ENCODE peak calls at places on chromosomes 5 and 9, in five cellular contexts. One of them, this sample, is unnamed. For H3K4me1, the result is how much of the 10 kb centered on the place peaks cover.

GRCh38 chr5:80254767-80255424 is 952 bp downstream of the SERINC5 start:
- DNase-seq in esophagus muscularis mucosa: no peak
- DNase-seq in kidney: no peak
- DNase-seq in pancreas: no peak
- DNase-seq in astrocyte: peak
- DNase-seq in this sample: no peak

GRCh38 chr9:13139641-13140171 is 139.8 kb downstream of the MPDZ start:
- DNase-seq in astrocyte: peak
- DNase-seq in esophagus muscularis mucosa: no peak
- DNase-seq in kidney: no peak
- DNase-seq in pancreas: no peak
- DNase-seq in this sample: no peak

GRCh38 chr5:40383719-40384651 is 295.7 kb upstream of the PTGER4 start:
- DNase-seq in astrocyte: peak
- DNase-seq in kidney: no peak
- DNase-seq in pancreas: no peak
- DNase-seq in esophagus muscularis mucosa: no peak
- DNase-seq in this sample: no peak

GRCh38 chr5:74798977-74799911 is 32.2 kb downstream of the NSA2 start:
- DNase-seq in astrocyte: peak
- DNase-seq in kidney: no peak
- DNase-seq in esophagus muscularis mucosa: no peak
- DNase-seq in pancreas: no peak
- DNase-seq in this sample: no peak

GRCh38 chr9:80994892-80995291 is 694.5 kb downstream of the TLE1 start:
- DNase-seq in pancreas: no peak
- DNase-seq in kidney: no peak
- DNase-seq in astrocyte: peak
- DNase-seq in esophagus muscularis mucosa: no peak
- DNase-seq in this sample: no peak

GRCh38 chr5:4661851-4662250 is 478.3 kb upstream of the ADAMTS16 start:
- DNase-seq in astrocyte: peak
- DNase-seq in kidney: no peak
- DNase-seq in pancreas: no peak
- DNase-seq in esophagus muscularis mucosa: peak
- DNase-seq in this sample: no peak

GRCh38 chr5:78504726-78505431 is 143.7 kb downstream of the LHFPL2 start:
- DNase-seq in astrocyte: peak
- DNase-seq in kidney: peak
- DNase-seq in pancreas: peak
- DNase-seq in esophagus muscularis mucosa: peak
- DNase-seq in this sample: peak

GRCh38 chr9:118558026-118558425 is 811.2 kb downstream of the BRINP1 start:
- DNase-seq in astrocyte: no peak
- DNase-seq in pancreas: no peak
- DNase-seq in esophagus muscularis mucosa: no peak
- DNase-seq in kidney: no peak
- DNase-seq in this sample: no peak

GRCh38 chr5:142824391-142824790 is 54.2 kb downstream of the ARHGAP26 start:
- DNase-seq in kidney: no peak
- DNase-seq in astrocyte: no peak
- DNase-seq in pancreas: no peak
- DNase-seq in esophagus muscularis mucosa: no peak
- DNase-seq in this sample: no peak

GRCh38 chr5:86837610-86838009 is 219.9 kb downstream of the COX7C start:
- DNase-seq in esophagus muscularis mucosa: no peak
- DNase-seq in pancreas: no peak
- DNase-seq in astrocyte: peak
- DNase-seq in kidney: no peak
- DNase-seq in this sample: no peak

GRCh38 chr9:3331801-3332200 is 194.0 kb downstream of the RFX3 start:
- DNase-seq in esophagus muscularis mucosa: no peak
- DNase-seq in kidney: no peak
- DNase-seq in pancreas: no peak
- DNase-seq in astrocyte: no peak
- DNase-seq in this sample: no peak
- TF ChIP-seq CTCF in esophagus muscularis mucosa: no peak
- TF ChIP-seq CTCF in kidney: no peak
- TF ChIP-seq CTCF in pancreas: no peak
- TF ChIP-seq CTCF in astrocyte: no peak
- TF ChIP-seq CTCF in this sample: no peak

GRCh38 chr9:134439368-134439784 is 113.1 kb downstream of the RXRA start:
- DNase-seq in esophagus muscularis mucosa: no peak
- DNase-seq in pancreas: no peak
- DNase-seq in astrocyte: no peak
- DNase-seq in kidney: no peak
- DNase-seq in this sample: no peak

GRCh38 chr9:134437417-134438203 is 111.4 kb downstream of the RXRA start:
- DNase-seq in esophagus muscularis mucosa: no peak
- DNase-seq in kidney: no peak
- DNase-seq in astrocyte: no peak
- DNase-seq in pancreas: no peak
- DNase-seq in this sample: no peak

GRCh38 chr9:134436926-134437325 is 110.7 kb downstream of the RXRA start:
- DNase-seq in esophagus muscularis mucosa: no peak
- DNase-seq in kidney: no peak
- DNase-seq in pancreas: no peak
- DNase-seq in astrocyte: no peak
- DNase-seq in this sample: no peak

GRCh38 chr9:134436356-134436717 is 110.1 kb downstream of the RXRA start:
- DNase-seq in astrocyte: no peak
- DNase-seq in kidney: no peak
- DNase-seq in pancreas: no peak
- DNase-seq in esophagus muscularis mucosa: no peak
- DNase-seq in this sample: no peak

DNA sequence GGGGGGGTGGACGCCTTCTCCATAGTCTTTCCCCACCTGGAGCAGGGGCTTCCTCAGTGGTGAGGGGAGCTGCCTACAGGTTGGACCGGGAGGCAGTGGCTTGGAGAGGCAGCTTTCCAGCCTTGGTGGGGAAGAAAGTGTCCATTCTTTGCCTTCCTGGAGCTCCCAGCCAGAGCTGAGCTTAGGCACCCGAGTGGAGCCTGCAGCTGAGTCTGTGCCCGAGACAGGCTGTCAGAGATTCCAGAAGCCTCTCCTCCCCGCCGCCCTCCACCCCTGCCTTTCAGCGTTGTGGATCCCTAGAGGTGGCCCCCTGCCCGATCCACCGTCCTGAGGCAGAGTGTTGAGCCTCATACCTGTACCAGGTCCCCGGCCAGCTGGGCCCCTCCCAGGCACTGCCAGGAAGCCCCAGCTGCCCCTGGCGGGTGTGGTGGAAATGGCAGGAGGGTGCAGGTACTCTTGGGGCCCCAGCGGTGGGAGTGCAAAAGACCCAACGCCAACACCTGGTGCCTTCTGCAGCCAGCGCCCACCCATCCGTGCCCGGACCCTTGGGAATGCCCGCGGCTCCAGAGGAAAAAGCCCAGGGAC is 112.0 kb downstream of the RXRA start:
- DNase-seq in esophagus muscularis mucosa: no peak
- DNase-seq in pancreas: no peak
- DNase-seq in kidney: no peak
- DNase-seq in astrocyte: no peak
- DNase-seq in this sample: no peak
- H3K4me1 ChIP-seq in esophagus muscularis mucosa: half or more
- H3K4me1 ChIP-seq in pancreas: under half
- H3K4me1 ChIP-seq in kidney: under half
- H3K4me1 ChIP-seq in astrocyte: under half
- H3K4me1 ChIP-seq in this sample: under half

DNA sequence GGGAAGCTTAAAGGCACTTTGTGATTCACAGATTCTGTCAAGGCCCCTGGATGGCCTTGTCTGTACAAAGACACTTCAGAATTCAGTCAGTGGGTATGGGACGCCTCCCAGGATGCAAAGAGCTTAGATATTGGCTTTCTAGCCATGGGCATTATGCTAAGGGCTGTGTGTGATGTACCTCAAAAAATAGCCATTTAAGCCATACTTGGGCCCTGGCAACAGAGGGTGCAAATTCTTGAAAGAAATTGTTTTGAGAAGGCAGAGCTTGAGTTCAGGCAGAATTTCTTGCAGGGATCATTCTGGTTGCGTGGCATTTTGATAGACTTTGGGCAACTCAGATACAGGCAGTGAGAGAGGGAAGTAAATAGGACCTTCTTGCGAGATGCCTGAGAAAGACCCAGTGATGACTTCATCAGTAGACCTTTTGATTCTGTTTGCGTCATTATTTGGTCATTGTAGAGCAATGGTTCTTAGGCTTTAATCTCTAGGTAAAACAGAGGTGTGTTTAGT is 3.9 kb downstream of the CYFIP2 start:
- DNase-seq in pancreas: no peak
- DNase-seq in astrocyte: no peak
- DNase-seq in kidney: no peak
- DNase-seq in esophagus muscularis mucosa: no peak
- DNase-seq in this sample: no peak
- H3K4me3 ChIP-seq in pancreas: no peak
- H3K4me3 ChIP-seq in astrocyte: no peak
- H3K4me3 ChIP-seq in kidney: no peak
- H3K4me3 ChIP-seq in esophagus muscularis mucosa: no peak
- H3K4me3 ChIP-seq in this sample: no peak

GRCh38 chr9:5874048-5874447 is 16.6 kb upstream of the MLANA start:
- DNase-seq in kidney: no peak
- DNase-seq in esophagus muscularis mucosa: no peak
- DNase-seq in astrocyte: no peak
- DNase-seq in pancreas: no peak
- DNase-seq in this sample: no peak

GRCh38 chr9:5873439-5873838 is 17.2 kb upstream of the MLANA start:
- DNase-seq in esophagus muscularis mucosa: no peak
- DNase-seq in kidney: no peak
- DNase-seq in astrocyte: no peak
- DNase-seq in pancreas: no peak
- DNase-seq in this sample: no peak

GRCh38 chr9:5876026-5876425 is 14.7 kb upstream of the MLANA start:
- DNase-seq in kidney: no peak
- DNase-seq in esophagus muscularis mucosa: no peak
- DNase-seq in astrocyte: no peak
- DNase-seq in pancreas: no peak
- DNase-seq in this sample: no peak

GRCh38 chr9:5879419-5880181 is 11.1 kb upstream of the MLANA start:
- DNase-seq in kidney: no peak
- DNase-seq in astrocyte: peak
- DNase-seq in esophagus muscularis mucosa: no peak
- DNase-seq in pancreas: no peak
- DNase-seq in this sample: no peak

DNA sequence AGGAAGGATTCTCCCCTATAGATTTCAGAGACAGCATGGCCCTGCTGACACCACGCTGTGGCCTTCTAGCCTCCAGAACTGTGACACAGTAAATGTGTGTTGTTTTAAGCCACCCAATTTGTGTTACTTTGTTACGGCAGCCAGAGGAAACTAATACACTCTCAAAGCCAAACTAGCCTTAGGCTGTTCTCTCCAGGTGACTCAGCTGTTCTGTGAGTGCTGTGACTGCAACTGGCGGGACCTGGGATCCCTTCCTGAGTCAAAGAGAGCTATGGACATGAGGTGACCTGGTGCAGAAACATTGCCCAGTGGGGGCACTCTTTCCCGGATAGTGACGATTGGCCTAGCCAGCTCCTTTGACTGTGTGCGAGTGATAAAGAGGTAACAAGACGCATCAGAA is 14.0 kb upstream of the MLANA start:
- DNase-seq in kidney: no peak
- DNase-seq in pancreas: no peak
- DNase-seq in esophagus muscularis mucosa: no peak
- DNase-seq in astrocyte: no peak
- DNase-seq in this sample: no peak
- TF ChIP-seq CTCF in kidney: no peak
- TF ChIP-seq CTCF in pancreas: no peak
- TF ChIP-seq CTCF in esophagus muscularis mucosa: no peak
- TF ChIP-seq CTCF in astrocyte: no peak
- TF ChIP-seq CTCF in this sample: no peak

GRCh38 chr9:134371731-134372130 is 45.5 kb downstream of the RXRA start:
- DNase-seq in pancreas: peak
- DNase-seq in kidney: no peak
- DNase-seq in esophagus muscularis mucosa: no peak
- DNase-seq in astrocyte: no peak
- DNase-seq in this sample: no peak

GRCh38 chr9:134374301-134375010 is 48.2 kb downstream of the RXRA start:
- DNase-seq in pancreas: no peak
- DNase-seq in astrocyte: no peak
- DNase-seq in kidney: no peak
- DNase-seq in esophagus muscularis mucosa: no peak
- DNase-seq in this sample: no peak

GRCh38 chr9:134373269-134373668 is 47.0 kb downstream of the RXRA start:
- DNase-seq in astrocyte: no peak
- DNase-seq in kidney: no peak
- DNase-seq in esophagus muscularis mucosa: no peak
- DNase-seq in pancreas: no peak
- DNase-seq in this sample: no peak

GRCh38 chr9:134373953-134374300 is 47.7 kb downstream of the RXRA start:
- DNase-seq in astrocyte: no peak
- DNase-seq in pancreas: no peak
- DNase-seq in kidney: no peak
- DNase-seq in esophagus muscularis mucosa: no peak
- DNase-seq in this sample: no peak

GRCh38 chr9:134372621-134373267 is 46.5 kb downstream of the RXRA start:
- DNase-seq in astrocyte: no peak
- DNase-seq in esophagus muscularis mucosa: no peak
- DNase-seq in pancreas: no peak
- DNase-seq in kidney: no peak
- DNase-seq in this sample: peak
- H3K4me1 ChIP-seq in astrocyte: under half
- H3K4me1 ChIP-seq in esophagus muscularis mucosa: half or more
- H3K4me1 ChIP-seq in pancreas: under half
- H3K4me1 ChIP-seq in kidney: half or more
- H3K4me1 ChIP-seq in this sample: half or more

GRCh38 chr9:124503713-124504529 is 3.3 kb downstream of the NR5A1 start:
- DNase-seq in astrocyte: no peak
- DNase-seq in kidney: peak
- DNase-seq in esophagus muscularis mucosa: no peak
- DNase-seq in pancreas: no peak
- DNase-seq in this sample: no peak
- H3K4me3 ChIP-seq in astrocyte: no peak
- H3K4me3 ChIP-seq in kidney: no peak
- H3K4me3 ChIP-seq in esophagus muscularis mucosa: peak
- H3K4me3 ChIP-seq in pancreas: no peak
- H3K4me3 ChIP-seq in this sample: no peak

DNA sequence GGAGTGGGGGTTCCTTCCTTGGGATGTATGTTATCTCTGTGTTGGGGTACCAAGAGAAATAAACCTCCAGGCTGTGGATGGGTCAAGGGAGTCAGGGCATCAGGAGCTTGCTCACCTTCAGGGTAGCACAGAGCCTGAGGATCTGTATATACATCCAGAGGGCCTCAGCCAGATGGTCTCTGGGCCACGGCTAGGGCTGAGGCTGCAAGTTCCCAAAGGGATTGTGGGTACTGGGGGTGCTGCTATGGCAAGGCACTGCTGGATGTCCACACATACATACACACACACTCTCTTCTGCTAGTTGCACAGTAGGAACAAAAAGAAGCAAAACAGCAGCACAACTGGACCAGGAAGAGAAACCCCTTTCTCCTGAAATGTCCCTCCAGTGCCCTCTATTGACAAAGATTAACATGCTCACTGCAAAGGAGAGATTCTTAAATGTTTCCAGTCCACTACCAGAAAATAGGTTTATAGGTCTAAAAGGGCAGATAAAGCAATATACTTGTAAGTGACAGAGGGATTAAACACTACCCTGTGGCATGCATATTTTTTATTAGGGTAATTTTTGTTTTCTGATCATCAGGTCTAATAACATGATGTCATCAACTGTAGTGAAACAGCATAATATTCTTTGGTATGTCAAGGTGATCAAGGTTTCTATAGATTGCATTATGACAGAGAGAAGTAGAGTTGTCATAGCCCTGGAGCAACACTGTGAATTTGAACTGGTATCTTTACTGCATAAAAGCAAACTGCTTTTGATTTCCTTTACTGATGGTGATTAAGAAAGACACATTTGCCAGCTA is 56.3 kb upstream of the KCNN2 start:
- DNase-seq in astrocyte: peak
- DNase-seq in kidney: no peak
- DNase-seq in pancreas: no peak
- DNase-seq in esophagus muscularis mucosa: no peak
- DNase-seq in this sample: no peak
- TF ChIP-seq CTCF in astrocyte: peak
- TF ChIP-seq CTCF in kidney: no peak
- TF ChIP-seq CTCF in pancreas: peak
- TF ChIP-seq CTCF in esophagus muscularis mucosa: peak
- TF ChIP-seq CTCF in this sample: no peak

This sample was measured in mucosa of descending colon.